ENCODE peak calls at places on chromosome 10, in six cellular contexts. A is Panc1, R is kidney epithelial cell, F is A549, N is Peyer's patch, H is NB4. W is an unnamed sample.

GRCh38 chr10:133292919-133293809 is 15.5 kb downstream of the TUBGCP2 start:
- DNase-seq in H (peak), F (no peak), R (no peak), A (no peak), N (no peak), W (no peak)

GRCh38 chr10:73262105-73262730 is 9.8 kb upstream of the MRPS16 start:
- DNase-seq in A (peak), H (peak), F (peak), N (no peak), R (peak), W (no peak)

GRCh38 chr10:119025336-119025735 is 4.2 kb upstream of the NANOS1 start:
- DNase-seq in A (no peak), F (no peak), R (no peak), N (no peak), H (no peak), W (no peak)

GRCh38 chr10:10293431-10293830 is 724.2 kb upstream of the CELF2 start:
- DNase-seq in H (no peak), F (no peak), R (no peak), N (no peak), A (no peak), W (no peak)

GRCh38 chr10:21134645-21135395 is 237.7 kb upstream of the NEBL start:
- DNase-seq in H (no peak), F (peak), R (peak), N (no peak), A (peak), W (no peak)

GRCh38 chr10:87850742-87851205 is 12.6 kb downstream of the KLLN start:
- DNase-seq in A (no peak), N (peak), H (peak), F (peak), R (no peak), W (no peak)

GRCh38 chr10:8305871-8306652 is 251.6 kb downstream of the GATA3 start:
- DNase-seq in F (no peak), A (no peak), N (no peak), R (no peak), H (no peak), W (no peak)

GRCh38 chr10:127577376-127577775 is 28.3 kb downstream of the NPS start:
- DNase-seq in R (no peak), H (peak), A (no peak), F (no peak), N (no peak), W (no peak)

GRCh38 chr10:7507887-7508726 is 97.3 kb upstream of the SFMBT2 start:
- DNase-seq in H (peak), F (no peak), N (peak), A (no peak), R (no peak), W (no peak)

GRCh38 chr10:117240105-117240729 is 697 bp upstream of the SLC18A2 start:
- DNase-seq in A (no peak), H (no peak), N (peak), R (no peak), F (no peak), W (no peak)

GRCh38 chr10:5413012-5413938 is 918 bp downstream of the NET1 start:
- DNase-seq in H (peak), F (peak), N (no peak), R (peak), A (no peak), W (no peak)

GRCh38 chr10:62699148-62699547 is 105.4 kb upstream of the ADO start:
- DNase-seq in F (no peak), R (no peak), N (no peak), A (no peak), H (no peak), W (no peak)

GRCh38 chr10:5512881-5513698 is 11.7 kb upstream of the CALML3 start:
- DNase-seq in R (no peak), H (no peak), F (no peak), N (no peak), A (no peak), W (peak)

GRCh38 chr10:97574374-97575100 is 2.0 kb downstream of the ANKRD2 start:
- DNase-seq in F (peak), H (peak), N (peak), A (peak), R (peak), W (no peak)

GRCh38 chr10:119113805-119114732 is 10.2 kb downstream of the DENND10 start:
- DNase-seq in N (no peak), F (peak), H (peak), R (no peak), A (no peak), W (no peak)

GRCh38 chr10:78471723-78472541 is 438.3 kb downstream of the RPS24 start:
- DNase-seq in H (no peak), N (peak), A (no peak), F (no peak), R (no peak), W (no peak)

GRCh38 chr10:132485391-132485790 is 52.2 kb upstream of the INPP5A start:
- DNase-seq in A (no peak), F (no peak), N (no peak), H (no peak), R (no peak), W (no peak)

GRCh38 chr10:17923728-17924127 is 28.0 kb upstream of the SLC39A12 start:
- DNase-seq in H (no peak), R (peak), A (no peak), N (no peak), F (peak), W (no peak)

GRCh38 chr10:100529473-100530298 is at the start of gene NDUFB8:
- DNase-seq in N (peak), H (peak), A (peak), F (peak), R (peak), W (peak)

GRCh38 chr10:91689731-91690168 is 56.9 kb upstream of the PPP1R3C start:
- DNase-seq in F (no peak), N (no peak), H (peak), R (no peak), A (no peak), W (no peak)

GRCh38 chr10:114387784-114388183 is 16.5 kb downstream of the AFAP1L2 start:
- DNase-seq in R (no peak), F (no peak), A (no peak), N (no peak), H (no peak), W (no peak)

GRCh38 chr10:43273543-43273942 is 6.7 kb upstream of the RASGEF1A start:
- DNase-seq in N (peak), A (no peak), R (no peak), H (no peak), F (no peak), W (no peak)

GRCh38 chr10:693506-693905 is 4.0 kb upstream of the DIP2C start:
- DNase-seq in N (no peak), R (no peak), F (peak), A (no peak), H (no peak), W (no peak)

GRCh38 chr10:68096913-68097509 is 12.3 kb upstream of the MYPN start:
- DNase-seq in F (peak), H (no peak), R (peak), N (peak), A (peak), W (no peak)

GRCh38 chr10:10785627-10786333 is 231.9 kb upstream of the CELF2 start:
- DNase-seq in F (no peak), R (no peak), A (no peak), H (no peak), N (no peak), W (no peak)

GRCh38 chr10:116444527-116445142 is 17.0 kb downstream of the PNLIPRP3 start:
- DNase-seq in R (no peak), A (peak), H (peak), N (no peak), F (peak), W (no peak)

GRCh38 chr10:7408003-7408493 is 2.8 kb downstream of the SFMBT2 start:
- DNase-seq in N (peak), A (no peak), F (peak), H (peak), R (no peak), W (no peak)

DNA sequence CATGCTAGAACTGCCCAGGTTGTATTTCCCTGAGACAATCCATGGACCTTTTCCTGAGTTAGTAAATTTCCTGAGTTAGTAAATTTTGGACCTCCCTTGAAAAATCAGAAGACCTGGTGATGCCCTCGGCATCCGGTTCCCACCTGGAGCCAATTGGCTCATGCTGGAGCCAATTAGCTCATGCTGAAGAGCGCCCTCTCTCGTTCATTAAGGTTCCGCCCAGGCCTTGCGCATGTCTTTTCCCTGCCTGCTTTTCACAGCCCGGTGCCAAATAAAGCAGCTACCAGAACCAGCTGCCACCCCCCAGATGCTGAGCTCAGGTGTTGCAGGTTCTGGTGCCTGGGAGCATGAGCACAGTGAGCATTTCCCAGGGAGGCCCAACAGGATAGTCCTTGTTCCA is 96.2 kb downstream of the APBB1IP start:
- DNase-seq in R (no peak), F (peak), A (no peak), N (no peak), H (no peak), W (no peak)
- TF ChIP-seq CTCF in R (peak), F (peak), A (peak), N (no peak), H (no peak), W (no peak)

GRCh38 chr10:28738200-28738599 is 60.9 kb downstream of the BAMBI start:
- DNase-seq in N (no peak), A (no peak), F (peak), H (peak), R (no peak), W (no peak)
- TF ChIP-seq CTCF in N (no peak), A (no peak), F (no peak), H (peak), R (peak), W (no peak)

GRCh38 chr10:89215511-89215910 is 8.4 kb upstream of the CH25H start:
- DNase-seq in A (no peak), N (no peak), H (no peak), F (no peak), R (no peak), W (no peak)

GRCh38 chr10:89216056-89216455 is 8.9 kb upstream of the CH25H start:
- DNase-seq in H (no peak), F (no peak), R (no peak), A (no peak), N (no peak), W (no peak)

GRCh38 chr10:89210794-89211425 is 3.8 kb upstream of the CH25H start:
- DNase-seq in H (no peak), N (no peak), R (no peak), A (no peak), F (no peak), W (no peak)

GRCh38 chr10:89214766-89215165 is 7.6 kb upstream of the CH25H start:
- DNase-seq in H (no peak), F (no peak), N (no peak), R (no peak), A (no peak), W (no peak)

GRCh38 chr10:89213191-89213808 is 6.2 kb upstream of the CH25H start:
- DNase-seq in F (peak), A (peak), N (no peak), R (no peak), H (peak), W (no peak)
- TF ChIP-seq CTCF in F (peak), A (peak), N (peak), R (peak), H (peak), W (peak)

GRCh38 chr10:34702093-34702952 is 112.8 kb downstream of the PARD3 start:
- DNase-seq in A (no peak), N (no peak), F (no peak), R (no peak), H (no peak), W (no peak)
- TF ChIP-seq CTCF in A (no peak), N (no peak), F (no peak), R (no peak), H (no peak), W (no peak)

W was measured in D721Med.